ENCODE peak calls at places on chromosomes 16 and 17, in six cellular contexts. I, W, B, G, A and D are unnamed samples.
A peak's percentile ranks its signal among the peaks of the same experiment; 100 is the strongest.

GRCh38 chr16:9258423-9259051 is 167.1 kb downstream of the HAPSTR1 start:
- DNase-seq in I (peak; percentile 39), W (peak; percentile 80), B (peak; percentile 63), G (peak; percentile 1), A (peak; percentile 12), D (no peak)

GRCh38 chr16:11639925-11640899 is 28.0 kb upstream of the SNN start:
- DNase-seq in I (peak; percentile 56), W (peak; percentile 45), B (no peak), G (peak; percentile 100), A (no peak), D (peak; percentile 99)

GRCh38 chr17:28957277-28957991 is 6.1 kb upstream of the PHF12 start:
- DNase-seq in I (no peak), W (no peak), B (no peak), G (no peak), A (no peak), D (no peak)

GRCh38 chr16:74315059-74315458 is 18.4 kb downstream of the PSMD7 start:
- DNase-seq in I (no peak), W (no peak), B (no peak), G (no peak), A (no peak), D (no peak)

GRCh38 chr16:85757341-85757822 is 6.5 kb upstream of the C16orf74 start:
- DNase-seq in I (peak; percentile 64), W (no peak), B (no peak), G (peak; percentile 89), A (peak; percentile 74), D (peak; percentile 23)

GRCh38 chr16:88430524-88431446 is 22.3 kb upstream of the ZFPM1 start:
- DNase-seq in I (no peak), W (no peak), B (no peak), G (no peak), A (peak; percentile 57), D (no peak)

GRCh38 chr16:27972500-27972899 is 91.0 kb downstream of the GSG1L start:
- DNase-seq in I (peak; percentile 56), W (peak; percentile 76), B (peak; percentile 59), G (peak; percentile 30), A (no peak), D (no peak)

GRCh38 chr17:27976331-27976730 is 66.1 kb upstream of the NLK start:
- DNase-seq in I (no peak), W (no peak), B (no peak), G (no peak), A (peak; percentile 29), D (no peak)

GRCh38 chr16:88595101-88595500 is 24.9 kb downstream of the ZC3H18 start:
- DNase-seq in I (no peak), W (no peak), B (no peak), G (no peak), A (no peak), D (no peak)

GRCh38 chr16:9081843-9082242 is 9.6 kb upstream of the HAPSTR1 start:
- DNase-seq in I (no peak), W (no peak), B (no peak), G (no peak), A (no peak), D (no peak)

GRCh38 chr17:45138911-45139532 is 3.5 kb downstream of the ACBD4 start:
- DNase-seq in I (no peak), W (peak; percentile 71), B (no peak), G (no peak), A (no peak), D (no peak)

GRCh38 chr17:45230787-45231480 is 9.2 kb downstream of the FMNL1 start:
- DNase-seq in I (peak; percentile 66), W (no peak), B (peak; percentile 77), G (peak; percentile 33), A (no peak), D (no peak)

GRCh38 chr16:56892705-56893104 is 27.7 kb downstream of the SLC12A3 start:
- DNase-seq in I (no peak), W (no peak), B (no peak), G (no peak), A (no peak), D (no peak)

GRCh38 chr17:5211458-5211857 is 19.8 kb upstream of the ZNF594 start:
- DNase-seq in I (no peak), W (no peak), B (no peak), G (no peak), A (no peak), D (no peak)

GRCh38 chr16:49556252-49557069 is 182.9 kb downstream of the C16orf78 start:
- DNase-seq in I (peak; percentile 28), W (peak; percentile 82), B (no peak), G (peak; percentile 35), A (no peak), D (no peak)

GRCh38 chr16:66841366-66841765 is 2.8 kb upstream of the CA7 start:
- DNase-seq in I (no peak), W (no peak), B (no peak), G (no peak), A (no peak), D (no peak)

GRCh38 chr17:80992948-80993624 is 1.4 kb downstream of the CHMP6 start:
- DNase-seq in I (peak; percentile 31), W (no peak), B (peak; percentile 37), G (no peak), A (no peak), D (no peak)

GRCh38 chr16:981695-982151 is at the start of gene SOX8:
- DNase-seq in I (no peak), W (peak; percentile 87), B (peak; percentile 51), G (no peak), A (no peak), D (no peak)

GRCh38 chr16:980595-980854 is 1.0 kb upstream of the SOX8 start:
- DNase-seq in I (no peak), W (no peak), B (peak; percentile 37), G (no peak), A (no peak), D (no peak)

GRCh38 chr16:979106-979505 is 2.5 kb upstream of the SOX8 start:
- DNase-seq in I (no peak), W (no peak), B (no peak), G (no peak), A (no peak), D (no peak)

GRCh38 chr16:978403-978802 is 3.2 kb upstream of the SOX8 start:
- DNase-seq in I (no peak), W (no peak), B (peak; percentile 33), G (no peak), A (no peak), D (no peak)

GRCh38 chr16:979859-980594 is 1.5 kb upstream of the SOX8 start:
- DNase-seq in I (no peak), W (peak; percentile 52), B (peak; percentile 48), G (no peak), A (no peak), D (no peak)
- H3K4me3 ChIP-seq in I (no peak overlapping the region), W (peak overlapping the region; percentile 63), B (no peak overlapping the region), G (no peak overlapping the region), A (no peak overlapping the region), D (peak overlapping the region; percentile 46)

DNA sequence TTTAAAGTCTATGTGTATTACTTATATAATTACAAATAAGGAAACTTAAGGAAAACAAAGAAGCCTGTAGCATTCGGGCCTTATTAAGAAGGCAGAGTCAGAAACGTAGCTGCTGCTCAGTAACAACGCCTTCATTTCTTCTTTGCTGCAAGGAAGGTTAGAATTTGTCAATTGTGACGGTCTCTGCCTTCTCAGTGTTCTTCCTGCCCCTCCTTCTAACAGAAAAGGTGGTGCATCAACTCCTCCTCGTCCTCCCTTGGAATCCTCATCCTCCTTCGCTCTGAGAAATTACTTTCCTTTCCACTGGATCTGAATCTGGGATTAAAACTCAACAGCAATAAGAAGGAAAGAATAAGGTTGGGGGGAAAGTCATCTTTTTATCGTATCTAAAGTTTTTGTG is 63.0 kb downstream of the VPS53 start:
- DNase-seq in I (no peak), W (no peak), B (no peak), G (no peak), A (no peak), D (no peak)
- H3K36me3 ChIP-seq in I (no peaks in the 10 kb centered on the region), W (no peaks in the 10 kb centered on the region), B (peaks cover 14% of the 10 kb centered on the region), G (peaks cover 40% of the 10 kb centered on the region), A (peaks cover 16% of the 10 kb centered on the region), D (peaks cover 14% of the 10 kb centered on the region)

DNA sequence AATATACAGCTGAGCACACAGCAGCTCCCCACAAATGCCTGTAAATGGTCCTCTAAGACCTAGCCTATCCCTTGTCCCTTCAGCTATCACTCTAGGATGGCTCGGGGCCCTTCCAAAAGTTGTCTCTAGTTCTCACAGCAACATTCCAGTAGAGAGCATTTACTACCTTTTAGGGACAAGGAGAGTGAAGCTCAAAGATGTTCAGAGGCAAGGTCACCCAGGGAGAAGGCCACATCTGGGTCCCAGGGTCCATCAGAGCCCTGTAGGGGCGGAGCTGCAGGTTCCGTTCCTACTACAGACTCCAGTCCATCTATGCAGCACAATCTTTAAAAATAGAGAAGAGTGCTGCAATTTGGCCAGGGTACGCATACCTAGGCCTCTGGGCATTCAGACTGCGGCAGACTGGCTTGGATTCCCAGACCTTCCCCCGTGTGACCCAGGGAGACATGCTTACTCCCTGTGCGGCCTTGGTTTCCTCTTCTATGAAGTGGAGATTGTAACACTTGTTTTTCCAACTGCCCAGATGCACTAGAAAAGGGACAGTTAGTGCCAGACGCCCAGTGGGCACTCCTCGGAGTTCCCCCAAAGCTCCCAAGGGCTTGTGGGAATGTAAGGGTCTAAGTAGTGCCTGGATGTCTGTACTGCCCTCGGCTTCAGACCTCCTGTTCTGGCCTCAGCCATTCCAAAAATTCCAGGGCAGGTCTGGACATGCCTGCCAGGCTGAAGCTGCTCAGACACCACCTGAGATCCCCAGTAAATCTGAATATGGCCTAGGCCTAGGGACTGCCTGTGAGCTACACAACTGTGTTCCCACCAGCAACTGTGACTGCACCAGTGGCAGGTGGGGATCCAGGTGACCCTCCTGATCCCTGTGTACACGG is 2.5 kb downstream of the SLC12A4 start:
- DNase-seq in I (no peak), W (no peak), B (no peak), G (no peak), A (no peak), D (no peak)
- H3K4me3 ChIP-seq in I (no peak overlapping the region), W (no peak overlapping the region), B (peak overlapping the region; percentile 73), G (peak overlapping the region; percentile 100), A (peak overlapping the region; percentile 66), D (peak overlapping the region; percentile 80)

GRCh38 chr17:1003633-1003971 is 6.7 kb downstream of the TIMM22 start:
- DNase-seq in I (no peak), W (no peak), B (no peak), G (no peak), A (no peak), D (no peak)

GRCh38 chr17:1006054-1006453 is 9.1 kb downstream of the TIMM22 start:
- DNase-seq in I (no peak), W (no peak), B (peak; percentile 23), G (no peak), A (no peak), D (no peak)

GRCh38 chr17:1003972-1004768 is 7.2 kb downstream of the TIMM22 start:
- DNase-seq in I (peak; percentile 13), W (no peak), B (peak; percentile 22), G (no peak), A (no peak), D (no peak)

GRCh38 chr17:1004769-1005295 is 7.9 kb downstream of the TIMM22 start:
- DNase-seq in I (no peak), W (no peak), B (peak; percentile 19), G (no peak), A (no peak), D (no peak)

DNA sequence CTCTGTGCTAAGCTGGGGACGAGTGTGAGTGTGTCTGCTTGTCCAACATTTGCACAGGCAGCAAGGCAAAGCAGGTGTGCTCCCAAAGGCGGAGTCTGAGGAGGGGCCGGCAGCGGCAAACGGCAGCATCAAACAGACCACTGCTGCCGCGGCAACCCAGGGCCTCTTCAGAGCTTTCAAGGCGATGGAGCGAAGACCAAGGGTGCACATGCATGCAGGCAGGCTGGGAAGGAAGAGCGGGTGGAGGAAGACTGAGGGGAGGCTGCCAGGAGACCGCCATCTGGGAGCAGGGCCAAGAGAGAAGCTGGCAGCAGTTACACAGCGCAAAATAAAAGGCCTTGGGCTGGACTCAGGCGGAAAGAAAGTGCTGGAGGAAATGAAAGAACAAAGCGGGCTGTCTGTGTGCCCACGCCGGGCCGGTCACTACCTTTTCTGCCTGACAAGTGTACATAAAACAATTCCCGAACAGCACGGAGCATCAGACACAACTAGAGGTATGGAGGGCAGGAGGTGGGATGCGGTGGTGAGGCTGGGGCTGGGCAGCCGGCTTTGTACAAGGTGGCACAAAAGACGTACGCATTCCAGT is 8.5 kb downstream of the TIMM22 start:
- DNase-seq in I (no peak), W (no peak), B (peak; percentile 44), G (peak; percentile 54), A (no peak), D (no peak)
- H3K36me3 ChIP-seq in I (peaks cover 15% of the 10 kb centered on the region), W (no peaks in the 10 kb centered on the region), B (peaks cover 36% of the 10 kb centered on the region), G (peaks cover 62% of the 10 kb centered on the region), A (peaks cover 57% of the 10 kb centered on the region), D (peaks cover 37% of the 10 kb centered on the region)